ENCODE peak calls at places on chromosomes 12 and 14, in nine cellular contexts. T, I, X, A, E, V, P, C and O are unnamed samples.

GRCh38 chr14:68146812-68147211 is 327.2 kb downstream of the RAD51B start:
- DNase-seq in T (no peak), P (no peak), C (peak), V (no peak), A (peak), I (peak), X (no peak), E (peak), O (peak)

GRCh38 chr12:83114042-83114441 is 427.3 kb downstream of the TMTC2 start:
- DNase-seq in V (no peak), A (no peak), E (no peak), P (no peak), C (no peak), T (no peak), X (no peak), I (no peak), O (no peak)

GRCh38 chr12:89162704-89163261 is 189.5 kb downstream of the DUSP6 start:
- DNase-seq in X (peak), P (no peak), T (no peak), E (peak), I (peak), C (peak), V (peak), A (peak), O (peak)

GRCh38 chr12:75805905-75806304 is 225.7 kb downstream of the PHLDA1 start:
- DNase-seq in I (no peak), A (no peak), V (no peak), X (no peak), E (no peak), P (no peak), C (no peak), T (no peak), O (no peak)

GRCh38 chr14:85527006-85527405 is 2.9 kb upstream of the FLRT2 start:
- DNase-seq in C (no peak), V (no peak), P (no peak), A (no peak), T (no peak), I (no peak), E (peak), X (no peak), O (no peak)

GRCh38 chr12:121278450-121279375 is 17.8 kb downstream of the CAMKK2 start:
- DNase-seq in P (no peak), C (no peak), E (no peak), I (no peak), X (no peak), A (no peak), V (no peak), T (peak), O (no peak)

GRCh38 chr12:6092784-6093722 is 31.4 kb downstream of the VWF start:
- DNase-seq in I (peak), E (peak), T (no peak), V (no peak), C (peak), P (no peak), X (peak), A (peak), O (peak)

GRCh38 chr14:50860478-50861086 is 11.3 kb upstream of the ABHD12B start:
- DNase-seq in V (peak), P (peak), C (peak), I (peak), A (peak), X (peak), T (peak), E (peak), O (peak)

GRCh38 chr14:75645051-75645450 is 15.6 kb downstream of the ERG28 start:
- DNase-seq in P (no peak), T (no peak), E (no peak), A (no peak), C (no peak), V (no peak), I (no peak), X (no peak), O (no peak)

GRCh38 chr14:33709286-33709685 is 241.6 kb downstream of the EGLN3 start:
- DNase-seq in T (no peak), X (no peak), V (no peak), P (no peak), I (no peak), E (no peak), A (no peak), C (no peak), O (no peak)

GRCh38 chr12:32120419-32120818 is 13.8 kb downstream of the BICD1 start:
- DNase-seq in C (no peak), X (no peak), V (no peak), T (no peak), A (no peak), I (no peak), E (no peak), P (no peak), O (no peak)

GRCh38 chr14:90475298-90475697 is 78.5 kb downstream of the CALM1 start:
- DNase-seq in T (no peak), P (no peak), E (no peak), A (no peak), V (no peak), C (no peak), I (no peak), X (no peak), O (no peak)

GRCh38 chr14:88482524-88482923 is 72.3 kb downstream of the PTPN21 start:
- DNase-seq in C (no peak), A (no peak), I (no peak), P (no peak), X (no peak), V (no peak), T (no peak), E (no peak), O (no peak)

GRCh38 chr14:65229431-65230286 is 127.3 kb upstream of the MAX start:
- DNase-seq in T (peak), X (peak), A (no peak), V (no peak), I (peak), C (no peak), P (no peak), E (peak), O (peak)

GRCh38 chr12:122306407-122306806 is 40.1 kb upstream of the VPS33A start:
- DNase-seq in X (no peak), P (no peak), E (no peak), I (no peak), C (no peak), V (no peak), T (no peak), A (no peak), O (no peak)

GRCh38 chr12:29551879-29552278 is 54.4 kb upstream of the OVCH1 start:
- DNase-seq in T (no peak), E (no peak), P (no peak), I (no peak), X (no peak), V (no peak), A (no peak), C (no peak), O (no peak)

GRCh38 chr12:94244165-94245133 is 96.1 kb downstream of the PLXNC1 start:
- DNase-seq in T (no peak), V (no peak), E (no peak), P (peak), A (no peak), I (no peak), X (no peak), C (no peak), O (no peak)

GRCh38 chr12:8734873-8735381 is 37.1 kb downstream of the RIMKLB start:
- DNase-seq in P (no peak), T (no peak), E (no peak), I (no peak), X (no peak), A (no peak), C (no peak), V (no peak), O (no peak)

GRCh38 chr12:112788205-112788604 is 3.3 kb upstream of the RPH3A start:
- DNase-seq in A (no peak), X (no peak), C (peak), T (no peak), V (no peak), E (no peak), P (no peak), I (no peak), O (no peak)
- TF ChIP-seq CTCF in A (peak), X (no peak), C (peak), T (no peak), V (no peak), E (no peak), P (no peak), I (no peak), O (no peak)

GRCh38 chr14:77442196-77442595 is 15.2 kb downstream of the VIPAS39 start:
- DNase-seq in T (no peak), E (no peak), A (no peak), I (no peak), P (no peak), V (no peak), C (no peak), X (no peak), O (no peak)
- H3K27ac ChIP-seq in T (no peak), E (no peak), A (no peak), I (no peak), P (no peak), V (no peak), C (no peak), X (no peak), O (no peak)

GRCh38 chr12:130459916-130460315 is 122.2 kb downstream of the PIWIL1 start:
- DNase-seq in C (no peak), A (no peak), P (no peak), E (no peak), I (no peak), V (no peak), X (no peak), T (no peak), O (no peak)
- TF ChIP-seq CTCF in C (no peak), A (no peak), P (no peak), E (no peak), I (no peak), V (no peak), X (no peak), T (no peak), O (no peak)

GRCh38 chr14:73402579-73402978 is 55.8 kb downstream of the NUMB start:
- DNase-seq in T (no peak), X (no peak), E (no peak), C (no peak), V (no peak), P (no peak), I (no peak), A (no peak), O (no peak)
- H3K27ac ChIP-seq in T (no peak), X (no peak), E (no peak), C (no peak), V (no peak), P (no peak), I (no peak), A (no peak), O (no peak)